ENCODE peak calls at places on chromosomes 6 and 20, in four cellular contexts. X is GM12865, I is NCI-H1092 treated with DMSO at 0.1 percent for 48 hours, A is fibroblast of pulmonary artery. V is an unnamed sample.

GRCh38 chr6:29926795-29927427 is 15.4 kb upstream of the HLA-A start:
- DNase-seq in I (no peak), X (peak; percentile 38), A (peak; percentile 50), V (peak; percentile 71)

GRCh38 chr20:56460459-56460858 is 8.0 kb upstream of the RTF2 start:
- DNase-seq in A (no peak), X (no peak), I (no peak), V (no peak)

GRCh38 chr20:38171301-38172010 is 6.4 kb upstream of the TGM2 start:
- DNase-seq in I (peak; percentile 4), A (no peak), X (no peak), V (no peak)

GRCh38 chr6:89597988-89598387 is 40.6 kb downstream of the LYRM2 start:
- DNase-seq in X (no peak), I (peak; percentile 6), A (peak; percentile 46), V (no peak)

GRCh38 chr20:1388253-1388652 is 4.6 kb downstream of the FKBP1A start:
- DNase-seq in A (no peak), X (no peak), I (no peak), V (no peak)

GRCh38 chr6:7112741-7113313 is 5.1 kb downstream of the RREB1 start:
- DNase-seq in A (no peak), I (peak; percentile 25), X (peak; percentile 64), V (no peak)

GRCh38 chr6:90294614-90294988 is 2.0 kb downstream of the BACH2 start:
- DNase-seq in X (peak; percentile 40), A (no peak), I (no peak), V (no peak)

GRCh38 chr6:63441266-63441956 is 121.6 kb upstream of the LGSN start:
- DNase-seq in I (peak; percentile 66), A (no peak), X (peak; percentile 63), V (no peak)

GRCh38 chr20:15597306-15597705 is 975.9 kb downstream of the KIF16B start:
- DNase-seq in I (no peak), A (no peak), X (no peak), V (no peak)

GRCh38 chr20:49320460-49320859 is 42.6 kb upstream of the ZNFX1 start:
- DNase-seq in A (peak; percentile 71), X (no peak), I (peak; percentile 21), V (no peak)

GRCh38 chr6:134624781-134625180 is 306.9 kb upstream of the SGK1 start:
- DNase-seq in A (no peak), I (no peak), X (no peak), V (no peak)

V was measured in uterus.